ENCODE peak calls at places on chromosomes 16 and 17, in ten cellular contexts. Q is AG04450; V is left ventricle myocardium inferior; G is Peyer's patch; B is cardiac muscle cell; E is lung; W is thoracic aorta; U is testis; X is CD8-positive, alpha-beta T cell; P is HCT116. D is an unnamed sample.

GRCh38 chr16:29665294-29666077 is 2.4 kb downstream of the SPN start:
- DNase-seq in V (no peak), X (peak; percentile 58), B (no peak), G (no peak), W (no peak), U (no peak), P (no peak), Q (no peak), E (no peak), D (no peak)

GRCh38 chr16:86740817-86741799 is 162.8 kb downstream of the FOXL1 start:
- DNase-seq in X (no peak), E (no peak), B (peak; percentile 78), W (peak; percentile 65), V (peak; percentile 72), Q (no peak), G (no peak), P (no peak), U (no peak), D (no peak)

GRCh38 chr17:57242148-57242547 is 14.2 kb upstream of the MSI2 start:
- DNase-seq in P (no peak), W (no peak), E (no peak), G (no peak), X (no peak), Q (no peak), V (peak; percentile 28), B (peak; percentile 4), U (peak; percentile 67), D (peak; percentile 25)

GRCh38 chr17:64056269-64057005 is 36.0 kb upstream of the ICAM2 start:
- DNase-seq in E (no peak), U (no peak), W (no peak), B (no peak), G (no peak), P (no peak), X (no peak), Q (no peak), V (no peak), D (no peak)

GRCh38 chr17:40536731-40537171 is 28.5 kb downstream of the CCR7 start:
- DNase-seq in P (no peak), V (no peak), W (no peak), B (peak; percentile 65), Q (no peak), U (no peak), X (no peak), E (no peak), G (no peak), D (peak; percentile 45)

GRCh38 chr16:68951991-68952877 is 108.9 kb downstream of the TANGO6 start:
- DNase-seq in G (no peak), Q (no peak), U (no peak), B (no peak), E (no peak), V (no peak), W (no peak), X (no peak), P (peak; percentile 69), D (no peak)

GRCh38 chr17:41483531-41483930 is 2.6 kb upstream of the KRT35 start:
- DNase-seq in G (no peak), B (no peak), U (no peak), W (no peak), Q (no peak), P (no peak), E (no peak), X (no peak), V (no peak), D (no peak)

GRCh38 chr17:3603119-3603869 is 5.9 kb downstream of the TRPV1 start:
- DNase-seq in B (peak; percentile 51), W (no peak), X (no peak), P (no peak), V (no peak), G (no peak), Q (peak; percentile 33), E (no peak), U (no peak), D (no peak)

GRCh38 chr17:66337268-66337667 is 34.9 kb downstream of the PRKCA start:
- DNase-seq in P (no peak), B (no peak), U (no peak), W (no peak), X (no peak), Q (no peak), V (no peak), E (no peak), G (no peak), D (no peak)

GRCh38 chr17:14133104-14133503 is 63.8 kb downstream of the COX10 start:
- DNase-seq in X (no peak), V (no peak), U (no peak), P (no peak), G (no peak), B (no peak), W (no peak), E (no peak), Q (no peak), D (no peak)

GRCh38 chr16:74999683-75000480 is 1.1 kb downstream of the ZNRF1 start:
- DNase-seq in V (peak; percentile 28), U (peak; percentile 80), E (peak; percentile 49), W (no peak), G (peak; percentile 59), X (peak; percentile 77), P (no peak), B (peak; percentile 40), Q (no peak), D (peak; percentile 64)

GRCh38 chr17:72419866-72420774 is 299.3 kb downstream of the SOX9 start:
- DNase-seq in P (no peak), Q (no peak), W (no peak), G (no peak), U (no peak), V (no peak), B (no peak), E (no peak), X (no peak), D (no peak)

GRCh38 chr17:61635913-61636432 is 45.0 kb upstream of the NACA2 start:
- DNase-seq in Q (peak; percentile 29), U (peak; percentile 60), P (peak; percentile 65), B (peak; percentile 78), X (no peak), E (no peak), V (no peak), W (no peak), G (no peak), D (no peak)

GRCh38 chr16:10280262-10281170 is 98.3 kb upstream of the GRIN2A start:
- DNase-seq in G (no peak), P (no peak), X (no peak), Q (no peak), V (no peak), B (no peak), W (no peak), U (no peak), E (no peak), D (no peak)

DNA sequence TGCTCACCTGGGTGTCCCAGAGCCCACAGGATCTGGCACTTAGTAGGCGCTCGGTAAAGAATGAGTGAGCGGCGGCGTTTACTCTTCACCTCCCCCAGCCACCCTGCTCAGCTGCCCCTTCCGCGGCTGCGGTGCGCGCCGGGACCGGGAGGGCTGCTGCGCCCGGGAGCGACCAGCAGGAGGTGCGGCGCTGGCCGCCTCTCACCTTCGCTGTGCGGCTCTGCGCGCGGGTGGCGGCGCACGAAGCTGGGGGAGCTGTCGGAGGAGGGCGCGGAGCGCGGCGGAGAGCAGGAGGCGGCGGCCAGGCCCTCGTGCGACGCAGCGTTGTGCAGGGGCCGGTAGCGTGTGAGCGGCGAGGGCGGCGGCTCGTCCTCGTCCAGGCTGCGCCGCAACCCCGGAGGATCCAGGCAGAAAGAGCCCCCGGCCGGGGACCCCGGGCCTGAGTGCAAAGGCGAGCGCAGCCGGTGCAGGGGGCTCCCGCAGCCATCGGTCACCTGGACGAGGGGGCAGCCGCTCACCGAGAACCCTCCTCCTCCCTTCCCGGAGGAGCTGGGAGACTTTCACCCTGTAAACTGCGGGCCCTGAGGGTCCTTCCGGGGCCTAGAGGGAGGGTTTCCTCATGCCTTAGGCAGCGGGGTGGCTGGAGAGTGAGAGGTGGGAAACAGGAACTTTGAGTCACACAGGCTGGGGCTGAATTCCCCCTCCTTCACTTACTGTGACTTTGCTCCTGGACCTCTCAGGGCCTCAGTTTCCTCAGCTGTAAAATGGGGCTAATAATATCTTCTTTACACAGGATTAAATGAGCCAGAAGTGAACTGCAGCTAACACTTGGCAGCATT is 12.5 kb downstream of the SAMD14 start:
- DNase-seq in E (peak; percentile 51), V (no peak), B (peak; percentile 71), U (peak; percentile 63), Q (no peak), X (peak; percentile 76), P (peak; percentile 68), G (peak; percentile 35), W (no peak), D (peak; percentile 80)
- H3K4me3 ChIP-seq in E (no peak overlapping the region), V (peak overlapping the region; percentile 46), B (peak overlapping the region; percentile 1), U (peak overlapping the region; percentile 32), Q (no peak overlapping the region), X (peak overlapping the region; percentile 19), P (peak overlapping the region; percentile 51), G (peak overlapping the region; percentile 32), W (peak overlapping the region; percentile 65), D (no peak overlapping the region)

GRCh38 chr16:26561303-26561702 is 505.4 kb upstream of the C16orf82 start:
- DNase-seq in P (no peak), X (no peak), V (no peak), G (no peak), Q (no peak), W (no peak), U (no peak), B (no peak), E (no peak), D (no peak)
- TF ChIP-seq CTCF in P (no peak), X (no peak), V (no peak), G (no peak), Q (no peak), W (no peak), U (no peak), B (no peak), E (no peak), D (no peak)

GRCh38 chr16:35411156-35411555 is 1951.7 kb downstream of the TP53TG3F start:
- DNase-seq in B (no peak), G (no peak), Q (no peak), U (no peak), E (no peak), X (no peak), V (no peak), P (no peak), W (no peak), D (no peak)
- H3K9me3 ChIP-seq in B (peaks cover 2% of the 10 kb centered on the region), G (no peaks in the 10 kb centered on the region), Q (peaks cover 12% of the 10 kb centered on the region), U (no peaks in the 10 kb centered on the region), E (peaks cover 8% of the 10 kb centered on the region), X (no peaks in the 10 kb centered on the region), V (no peaks in the 10 kb centered on the region), P (peaks cover 20% of the 10 kb centered on the region), W (no peaks in the 10 kb centered on the region), D (no peaks in the 10 kb centered on the region)

GRCh38 chr17:6159541-6160187 is 89.5 kb downstream of the WSCD1 start:
- DNase-seq in W (no peak), Q (no peak), V (no peak), U (no peak), X (no peak), P (no peak), B (no peak), E (no peak), G (no peak), D (no peak)

GRCh38 chr17:6160188-6160555 is 90.0 kb downstream of the WSCD1 start:
- DNase-seq in U (no peak), E (no peak), V (no peak), B (no peak), X (no peak), W (no peak), Q (no peak), P (no peak), G (no peak), D (no peak)

GRCh38 chr17:6162892-6163291 is 92.7 kb downstream of the WSCD1 start:
- DNase-seq in Q (no peak), E (no peak), P (no peak), W (no peak), B (no peak), X (no peak), V (no peak), G (no peak), U (no peak), D (no peak)

GRCh38 chr17:6162216-6162615 is 92.0 kb downstream of the WSCD1 start:
- DNase-seq in U (no peak), B (no peak), Q (no peak), W (no peak), P (no peak), G (no peak), X (no peak), E (no peak), V (no peak), D (no peak)

GRCh38 chr17:6161456-6161855 is 91.3 kb downstream of the WSCD1 start:
- DNase-seq in E (no peak), B (no peak), Q (no peak), P (no peak), X (no peak), W (no peak), V (no peak), G (no peak), U (no peak), D (no peak)
- H3K4me3 ChIP-seq in E (no peak overlapping the region), B (no peak overlapping the region), Q (no peak overlapping the region), P (no peak overlapping the region), X (no peak overlapping the region), W (no peak overlapping the region), V (no peak overlapping the region), G (no peak overlapping the region), U (no peak overlapping the region), D (no peak overlapping the region)

D was measured in ovary.